ENCODE peak calls at places on chromosome 21, in five cellular contexts. O is HepG2, K is tibial nerve, Q is A549, I is K562. W is an unnamed sample.

GRCh38 chr21:31337991-31338891 is 5.8 kb downstream of the TIAM1 start:
- DNase-seq in O (no peak), K (no peak), Q (no peak), I (no peak), W (no peak)

GRCh38 chr21:38306833-38307232 is 50.0 kb downstream of the KCNJ15 start:
- DNase-seq in O (no peak), K (no peak), Q (no peak), I (no peak), W (no peak)

GRCh38 chr21:34074283-34075098 is 1.1 kb downstream of the MRPS6 start:
- DNase-seq in O (no peak), K (no peak), Q (no peak), I (no peak), W (no peak)

GRCh38 chr21:14080764-14081096 is 130.0 kb downstream of the LIPI start:
- DNase-seq in O (no peak), K (no peak), Q (no peak), I (no peak), W (peak)

GRCh38 chr21:23045955-23046354 is 2047.7 kb downstream of the NCAM2 start:
- DNase-seq in O (no peak), K (no peak), Q (no peak), I (no peak), W (no peak)

GRCh38 chr21:22536511-22536910 is 1538.3 kb downstream of the NCAM2 start:
- DNase-seq in O (no peak), K (no peak), Q (no peak), I (no peak), W (no peak)

GRCh38 chr21:31684918-31685317 is 25.4 kb downstream of the SOD1 start:
- DNase-seq in O (no peak), K (no peak), Q (no peak), I (no peak), W (no peak)

GRCh38 chr21:35873441-35873840 is 186.9 kb downstream of the SETD4 start:
- DNase-seq in O (no peak), K (no peak), Q (no peak), I (no peak), W (no peak)

GRCh38 chr21:34885636-34886553 is 163.2 kb downstream of the RUNX1 start:
- DNase-seq in O (peak), K (no peak), Q (no peak), I (no peak), W (no peak)

GRCh38 chr21:41358193-41359166 is 3.3 kb upstream of the MX2 start:
- DNase-seq in O (no peak), K (no peak), Q (no peak), I (no peak), W (no peak)

GRCh38 chr21:35521293-35521692 is 472.2 kb upstream of the RUNX1 start:
- DNase-seq in O (no peak), K (no peak), Q (no peak), I (no peak), W (no peak)

DNA sequence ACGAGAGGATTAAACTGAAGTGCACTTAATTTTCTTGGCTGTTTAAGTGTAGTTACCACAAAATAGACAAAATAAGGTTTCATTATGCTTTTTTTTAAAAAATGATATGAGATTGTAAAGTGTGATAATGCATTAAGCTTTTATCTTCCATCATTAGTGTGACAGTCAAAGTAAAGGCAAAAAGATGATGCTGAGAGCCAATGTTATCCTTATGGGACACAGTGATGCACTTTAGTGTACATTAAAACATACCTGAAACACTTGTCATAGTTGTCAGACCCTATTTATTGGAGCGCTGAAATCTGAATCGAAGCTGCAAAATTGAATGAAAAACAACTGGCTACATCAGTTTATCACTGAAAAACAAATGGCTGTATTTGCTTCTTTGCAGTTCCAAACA is 120.5 kb upstream of the TMPRSS15 start:
- DNase-seq in O (no peak), K (no peak), Q (no peak), I (no peak), W (no peak)
- TF ChIP-seq EP300 in O (no peak), K (no peak), Q (no peak), I (no peak), W (no peak)

GRCh38 chr21:28393279-28393678 is 599.4 kb downstream of the LTN1 start:
- DNase-seq in O (no peak), K (no peak), Q (no peak), I (no peak), W (no peak)
- H3K4me3 ChIP-seq in O (no peak), K (no peak), Q (no peak), I (no peak), W (no peak)

DNA sequence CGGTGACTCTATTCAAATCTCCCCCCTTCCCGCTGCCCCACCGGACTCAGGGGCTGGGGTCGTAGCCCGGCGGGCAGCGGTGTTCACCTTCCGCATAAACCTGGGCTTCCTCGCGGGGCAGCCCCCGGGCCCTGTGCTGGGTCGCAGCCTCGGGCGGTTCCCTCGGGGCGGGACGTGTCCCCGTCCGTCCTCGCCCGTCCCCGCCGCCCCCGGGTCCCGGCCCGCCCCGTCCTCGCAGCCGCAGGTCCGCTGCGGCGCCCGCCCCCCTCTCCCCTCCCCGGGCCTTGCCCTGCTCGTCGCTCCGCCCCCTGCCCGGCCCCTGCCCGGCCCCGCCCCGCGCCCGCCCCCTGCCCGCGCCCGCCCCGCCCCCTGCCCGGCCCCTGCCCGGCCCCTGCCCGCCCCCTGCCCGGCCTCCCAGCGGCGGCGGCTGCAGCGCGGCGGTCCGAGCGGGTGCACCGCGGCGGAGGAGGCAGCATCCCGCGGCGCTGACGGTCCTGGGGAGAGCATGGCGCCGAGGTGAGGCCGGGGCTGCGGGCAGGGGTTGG is at the start of gene COL18A1:
- DNase-seq in O (no peak), K (no peak), Q (peak), I (peak), W (peak)
- TF ChIP-seq POLR2A in O (no peak), K (no peak), Q (peak), I (no peak), W (no peak)

GRCh38 chr21:27371688-27372331 is 404.9 kb upstream of the ADAMTS5 start:
- DNase-seq in O (no peak), K (no peak), Q (no peak), I (no peak), W (no peak)
- TF ChIP-seq EP300 in O (no peak), K (no peak), Q (no peak), I (no peak), W (no peak)

GRCh38 chr21:25988738-25989137 is 181.8 kb downstream of the APP start:
- DNase-seq in O (no peak), K (no peak), Q (no peak), I (no peak), W (no peak)
- H3K4me3 ChIP-seq in O (no peak), K (no peak), Q (no peak), I (no peak), W (no peak)

GRCh38 chr21:39364949-39365348 is 16.1 kb upstream of the HMGN1 start:
- DNase-seq in O (no peak), K (no peak), Q (no peak), I (no peak), W (no peak)

GRCh38 chr21:39363607-39364555 is 15.0 kb upstream of the HMGN1 start:
- DNase-seq in O (no peak), K (no peak), Q (no peak), I (peak), W (no peak)

GRCh38 chr21:39367783-39368182 is 18.9 kb upstream of the HMGN1 start:
- DNase-seq in O (no peak), K (no peak), Q (no peak), I (no peak), W (no peak)

GRCh38 chr21:39362733-39363132 is 13.8 kb upstream of the HMGN1 start:
- DNase-seq in O (no peak), K (no peak), Q (no peak), I (no peak), W (no peak)

DNA sequence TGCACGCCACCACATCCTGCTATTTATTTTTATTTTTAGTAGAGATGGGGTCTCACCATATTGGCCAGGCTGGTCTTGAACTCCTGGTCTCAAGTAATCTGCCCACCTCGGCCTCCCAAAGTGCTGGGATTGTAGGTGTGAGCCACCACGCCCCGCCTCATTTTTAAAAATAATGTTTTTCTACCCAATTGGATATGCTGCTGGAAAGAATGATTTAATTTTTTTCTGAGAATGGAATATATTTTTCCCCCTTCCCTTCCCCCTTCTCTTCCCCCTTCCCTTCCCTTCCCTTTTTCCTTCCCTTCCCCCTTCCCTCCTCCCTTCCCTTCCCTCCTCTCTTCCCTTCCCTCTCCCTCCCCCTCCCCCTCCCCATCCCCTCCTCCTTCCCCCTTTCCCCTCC is 17.7 kb upstream of the HMGN1 start:
- DNase-seq in O (no peak), K (no peak), Q (no peak), I (no peak), W (no peak)
- TF ChIP-seq POLR2A in O (no peak), K (no peak), Q (no peak), I (no peak), W (no peak)

W was measured in sigmoid colon.